ENCODE peak calls at places on chromosomes 12 and 14, in seven cellular contexts. I is HS-5; T is mesothelial cell of epicardium; W is Calu3; X is GM23248; E is effector CD8-positive, alpha-beta T cell; N is iris pigment epithelial cell. Y is an unnamed sample.

GRCh38 chr12:53103860-53104305 is 597 bp downstream of the SOAT2 start:
- DNase-seq in I (no peak), N (peak; percentile 18), W (no peak), E (no peak), T (no peak), X (no peak), Y (no peak)

GRCh38 chr12:114888458-114888857 is 204.5 kb upstream of the TBX3 start:
- DNase-seq in E (no peak), W (no peak), X (peak; percentile 46), N (peak; percentile 71), I (peak; percentile 8), T (no peak), Y (no peak)

GRCh38 chr12:16849473-16849872 is 243.5 kb upstream of the LMO3 start:
- DNase-seq in I (no peak), E (no peak), W (no peak), X (no peak), N (no peak), T (no peak), Y (no peak)

GRCh38 chr14:106067935-106068334 is 541.6 kb downstream of the TMEM121 start:
- DNase-seq in T (no peak), I (no peak), E (no peak), X (no peak), N (no peak), W (no peak), Y (no peak)

GRCh38 chr14:93780811-93781210 is 7.5 kb downstream of the PRIMA1 start:
- DNase-seq in X (no peak), T (no peak), W (no peak), N (no peak), I (no peak), E (no peak), Y (no peak)

GRCh38 chr12:52023976-52024688 is 17.4 kb downstream of the TAMALIN start:
- DNase-seq in W (no peak), X (no peak), N (no peak), I (no peak), T (no peak), E (no peak), Y (no peak)

GRCh38 chr12:45299132-45299692 is 83.3 kb downstream of the ANO6 start:
- DNase-seq in W (no peak), N (peak; percentile 87), E (no peak), X (peak; percentile 85), I (no peak), T (no peak), Y (no peak)

GRCh38 chr12:807041-807717 is 54.8 kb downstream of the WNK1 start:
- DNase-seq in T (no peak), N (no peak), I (no peak), X (peak; percentile 24), W (no peak), E (no peak), Y (no peak)

GRCh38 chr12:1457901-1458300 is 136.5 kb downstream of the FBXL14 start:
- DNase-seq in N (peak; percentile 80), W (no peak), E (no peak), T (no peak), I (peak; percentile 88), X (peak; percentile 98), Y (no peak)

GRCh38 chr14:61625171-61625570 is 70.1 kb upstream of the HIF1A start:
- DNase-seq in E (no peak), W (peak; percentile 37), X (peak; percentile 25), T (no peak), N (no peak), I (peak; percentile 10), Y (no peak)

GRCh38 chr12:95721320-95721719 is 69.2 kb downstream of the NTN4 start:
- DNase-seq in W (no peak), X (no peak), T (no peak), I (no peak), E (no peak), N (no peak), Y (no peak)

Y was measured in effector memory CD8-positive, alpha-beta T cell.